ENCODE peak calls at places on chromosomes 16 and 17, in seven cellular contexts. One of them, this sample, is unnamed. For H3K4me1, the result is how much of the 10 kb centered on the place peaks cover.

GRCh38 chr17:49071106-49071505 is 61.5 kb upstream of the B4GALNT2 start:
- DNase-seq in CD8-positive, alpha-beta T cell: no peak
- DNase-seq in heart left ventricle: no peak
- DNase-seq in mesendoderm: no peak
- DNase-seq in breast epithelium: no peak
- DNase-seq in thyroid gland: no peak
- DNase-seq in right atrium auricular region: no peak
- DNase-seq in this sample: no peak

GRCh38 chr16:47519996-47520679 is 59.0 kb downstream of the PHKB start:
- DNase-seq in CD8-positive, alpha-beta T cell: no peak
- DNase-seq in heart left ventricle: no peak
- DNase-seq in mesendoderm: no peak
- DNase-seq in breast epithelium: no peak
- DNase-seq in thyroid gland: no peak
- DNase-seq in right atrium auricular region: no peak
- DNase-seq in this sample: no peak

GRCh38 chr17:61232871-61233270 is 166.8 kb upstream of the TBX2 start:
- DNase-seq in CD8-positive, alpha-beta T cell: no peak
- DNase-seq in heart left ventricle: no peak
- DNase-seq in mesendoderm: peak
- DNase-seq in breast epithelium: no peak
- DNase-seq in thyroid gland: no peak
- DNase-seq in right atrium auricular region: no peak
- DNase-seq in this sample: no peak

GRCh38 chr16:77782694-77783093 is 5.7 kb upstream of the VAT1L start:
- DNase-seq in CD8-positive, alpha-beta T cell: no peak
- DNase-seq in heart left ventricle: no peak
- DNase-seq in mesendoderm: peak
- DNase-seq in breast epithelium: no peak
- DNase-seq in thyroid gland: peak
- DNase-seq in right atrium auricular region: no peak
- DNase-seq in this sample: no peak

GRCh38 chr17:50689956-50690886 is 17.5 kb downstream of the ANKRD40 start:
- DNase-seq in CD8-positive, alpha-beta T cell: no peak
- DNase-seq in heart left ventricle: no peak
- DNase-seq in mesendoderm: peak
- DNase-seq in breast epithelium: no peak
- DNase-seq in thyroid gland: peak
- DNase-seq in right atrium auricular region: no peak
- DNase-seq in this sample: no peak

GRCh38 chr16:55000595-55000994 is 69.9 kb downstream of the IRX5 start:
- DNase-seq in CD8-positive, alpha-beta T cell: no peak
- DNase-seq in heart left ventricle: no peak
- DNase-seq in mesendoderm: no peak
- DNase-seq in breast epithelium: no peak
- DNase-seq in thyroid gland: no peak
- DNase-seq in right atrium auricular region: no peak
- DNase-seq in this sample: no peak

GRCh38 chr16:59665618-59666220 is 931.6 kb upstream of the GOT2 start:
- DNase-seq in CD8-positive, alpha-beta T cell: no peak
- DNase-seq in heart left ventricle: no peak
- DNase-seq in mesendoderm: no peak
- DNase-seq in breast epithelium: no peak
- DNase-seq in thyroid gland: no peak
- DNase-seq in right atrium auricular region: no peak
- DNase-seq in this sample: no peak

GRCh38 chr17:39152134-39152884 is 872 bp upstream of the PLXDC1 start:
- DNase-seq in CD8-positive, alpha-beta T cell: peak
- DNase-seq in heart left ventricle: peak
- DNase-seq in mesendoderm: no peak
- DNase-seq in breast epithelium: no peak
- DNase-seq in thyroid gland: no peak
- DNase-seq in right atrium auricular region: no peak
- DNase-seq in this sample: no peak

GRCh38 chr17:41695954-41696720 is 7.5 kb downstream of the EIF1 start:
- DNase-seq in CD8-positive, alpha-beta T cell: peak
- DNase-seq in heart left ventricle: peak
- DNase-seq in mesendoderm: peak
- DNase-seq in breast epithelium: no peak
- DNase-seq in thyroid gland: peak
- DNase-seq in right atrium auricular region: no peak
- DNase-seq in this sample: no peak

GRCh38 chr16:85759631-85760419 is 8.9 kb upstream of the C16orf74 start:
- DNase-seq in CD8-positive, alpha-beta T cell: no peak
- DNase-seq in heart left ventricle: peak
- DNase-seq in mesendoderm: no peak
- DNase-seq in breast epithelium: no peak
- DNase-seq in thyroid gland: no peak
- DNase-seq in right atrium auricular region: no peak
- DNase-seq in this sample: no peak

GRCh38 chr16:68839831-68840230 is 3.5 kb upstream of the TANGO6 start:
- DNase-seq in CD8-positive, alpha-beta T cell: no peak
- DNase-seq in heart left ventricle: no peak
- DNase-seq in mesendoderm: no peak
- DNase-seq in breast epithelium: no peak
- DNase-seq in thyroid gland: no peak
- DNase-seq in right atrium auricular region: no peak
- DNase-seq in this sample: peak

GRCh38 chr17:60108712-60109111 is 30.0 kb upstream of the HEATR6 start:
- DNase-seq in CD8-positive, alpha-beta T cell: no peak
- DNase-seq in heart left ventricle: no peak
- DNase-seq in mesendoderm: no peak
- DNase-seq in breast epithelium: no peak
- DNase-seq in thyroid gland: no peak
- DNase-seq in right atrium auricular region: no peak
- DNase-seq in this sample: no peak

GRCh38 chr16:48556913-48557351 is 53.0 kb downstream of the N4BP1 start:
- DNase-seq in CD8-positive, alpha-beta T cell: no peak
- DNase-seq in heart left ventricle: no peak
- DNase-seq in mesendoderm: peak
- DNase-seq in breast epithelium: no peak
- DNase-seq in thyroid gland: no peak
- DNase-seq in right atrium auricular region: no peak
- DNase-seq in this sample: no peak

GRCh38 chr17:7836596-7837374 is 2.8 kb downstream of the KDM6B start:
- DNase-seq in CD8-positive, alpha-beta T cell: peak
- DNase-seq in heart left ventricle: peak
- DNase-seq in mesendoderm: peak
- DNase-seq in breast epithelium: peak
- DNase-seq in thyroid gland: peak
- DNase-seq in right atrium auricular region: peak
- DNase-seq in this sample: peak

GRCh38 chr16:16992986-16993783 is 477.6 kb downstream of the XYLT1 start:
- DNase-seq in CD8-positive, alpha-beta T cell: peak
- DNase-seq in heart left ventricle: no peak
- DNase-seq in mesendoderm: no peak
- DNase-seq in breast epithelium: no peak
- DNase-seq in thyroid gland: no peak
- DNase-seq in right atrium auricular region: no peak
- DNase-seq in this sample: no peak

GRCh38 chr17:30323262-30323894 is 10.5 kb downstream of the TMIGD1 start:
- DNase-seq in CD8-positive, alpha-beta T cell: peak
- DNase-seq in heart left ventricle: no peak
- DNase-seq in mesendoderm: no peak
- DNase-seq in breast epithelium: no peak
- DNase-seq in thyroid gland: peak
- DNase-seq in right atrium auricular region: no peak
- DNase-seq in this sample: no peak

GRCh38 chr17:9230346-9230745 is 209.0 kb downstream of the NTN1 start:
- DNase-seq in CD8-positive, alpha-beta T cell: no peak
- DNase-seq in heart left ventricle: no peak
- DNase-seq in mesendoderm: no peak
- DNase-seq in breast epithelium: no peak
- DNase-seq in thyroid gland: no peak
- DNase-seq in right atrium auricular region: no peak
- DNase-seq in this sample: no peak

GRCh38 chr16:23508589-23509440 is 1.5 kb downstream of the GGA2 start:
- DNase-seq in CD8-positive, alpha-beta T cell: no peak
- DNase-seq in heart left ventricle: no peak
- DNase-seq in mesendoderm: peak
- DNase-seq in breast epithelium: no peak
- DNase-seq in thyroid gland: peak
- DNase-seq in right atrium auricular region: peak
- DNase-seq in this sample: no peak

GRCh38 chr16:85905110-85906095 is 6.4 kb downstream of the IRF8 start:
- DNase-seq in CD8-positive, alpha-beta T cell: no peak
- DNase-seq in heart left ventricle: no peak
- DNase-seq in mesendoderm: no peak
- DNase-seq in breast epithelium: no peak
- DNase-seq in thyroid gland: no peak
- DNase-seq in right atrium auricular region: no peak
- DNase-seq in this sample: no peak

DNA sequence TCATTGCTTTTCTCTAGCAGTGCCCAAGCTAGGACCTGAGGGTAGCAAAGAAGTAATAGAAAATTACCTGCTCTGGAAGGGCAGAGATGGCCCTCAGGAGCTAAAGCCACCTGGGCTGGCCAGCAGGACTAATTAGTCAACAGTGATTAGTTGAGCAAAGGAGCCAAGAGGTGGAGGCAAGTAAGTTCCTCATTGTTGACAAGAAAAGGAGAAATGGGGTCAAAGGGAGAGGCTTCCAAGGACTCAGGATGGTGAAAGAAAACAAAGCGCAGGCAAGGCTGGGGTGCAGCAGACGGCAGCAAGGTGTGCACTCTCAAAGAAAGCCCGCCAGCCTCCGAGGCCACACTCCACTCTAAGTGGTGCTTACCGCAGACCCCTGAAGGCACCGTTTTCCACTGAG is 44.6 kb downstream of the CMTM4 start:
- DNase-seq in CD8-positive, alpha-beta T cell: no peak
- DNase-seq in heart left ventricle: no peak
- DNase-seq in mesendoderm: no peak
- DNase-seq in breast epithelium: no peak
- DNase-seq in thyroid gland: no peak
- DNase-seq in right atrium auricular region: no peak
- DNase-seq in this sample: no peak
- H3K4me1 ChIP-seq in CD8-positive, alpha-beta T cell: under half
- H3K4me1 ChIP-seq in heart left ventricle: under half
- H3K4me1 ChIP-seq in mesendoderm: under half
- H3K4me1 ChIP-seq in breast epithelium: under half
- H3K4me1 ChIP-seq in thyroid gland: under half
- H3K4me1 ChIP-seq in right atrium auricular region: under half
- H3K4me1 ChIP-seq in this sample: under half

GRCh38 chr17:4247981-4248388 is 15.8 kb downstream of the ANKFY1 start:
- DNase-seq in CD8-positive, alpha-beta T cell: no peak
- DNase-seq in heart left ventricle: no peak
- DNase-seq in mesendoderm: peak
- DNase-seq in breast epithelium: no peak
- DNase-seq in thyroid gland: no peak
- DNase-seq in right atrium auricular region: no peak
- DNase-seq in this sample: peak
- H3K4me1 ChIP-seq in CD8-positive, alpha-beta T cell: under half
- H3K4me1 ChIP-seq in heart left ventricle: under half
- H3K4me1 ChIP-seq in mesendoderm: under half
- H3K4me1 ChIP-seq in breast epithelium: under half
- H3K4me1 ChIP-seq in thyroid gland: under half
- H3K4me1 ChIP-seq in right atrium auricular region: under half
- H3K4me1 ChIP-seq in this sample: under half

GRCh38 chr16:84728853-84729424 is 29.1 kb downstream of the USP10 start:
- DNase-seq in CD8-positive, alpha-beta T cell: no peak
- DNase-seq in heart left ventricle: no peak
- DNase-seq in mesendoderm: no peak
- DNase-seq in breast epithelium: no peak
- DNase-seq in thyroid gland: no peak
- DNase-seq in right atrium auricular region: no peak
- DNase-seq in this sample: no peak

GRCh38 chr16:84726079-84726669 is 26.4 kb downstream of the USP10 start:
- DNase-seq in CD8-positive, alpha-beta T cell: peak
- DNase-seq in heart left ventricle: peak
- DNase-seq in mesendoderm: peak
- DNase-seq in breast epithelium: peak
- DNase-seq in thyroid gland: peak
- DNase-seq in right atrium auricular region: peak
- DNase-seq in this sample: peak

GRCh38 chr16:84724619-84725307 is 25.0 kb downstream of the USP10 start:
- DNase-seq in CD8-positive, alpha-beta T cell: no peak
- DNase-seq in heart left ventricle: no peak
- DNase-seq in mesendoderm: no peak
- DNase-seq in breast epithelium: no peak
- DNase-seq in thyroid gland: no peak
- DNase-seq in right atrium auricular region: no peak
- DNase-seq in this sample: no peak

GRCh38 chr16:84726670-84727467 is 27.1 kb downstream of the USP10 start:
- DNase-seq in CD8-positive, alpha-beta T cell: no peak
- DNase-seq in heart left ventricle: peak
- DNase-seq in mesendoderm: no peak
- DNase-seq in breast epithelium: no peak
- DNase-seq in thyroid gland: no peak
- DNase-seq in right atrium auricular region: no peak
- DNase-seq in this sample: no peak

DNA sequence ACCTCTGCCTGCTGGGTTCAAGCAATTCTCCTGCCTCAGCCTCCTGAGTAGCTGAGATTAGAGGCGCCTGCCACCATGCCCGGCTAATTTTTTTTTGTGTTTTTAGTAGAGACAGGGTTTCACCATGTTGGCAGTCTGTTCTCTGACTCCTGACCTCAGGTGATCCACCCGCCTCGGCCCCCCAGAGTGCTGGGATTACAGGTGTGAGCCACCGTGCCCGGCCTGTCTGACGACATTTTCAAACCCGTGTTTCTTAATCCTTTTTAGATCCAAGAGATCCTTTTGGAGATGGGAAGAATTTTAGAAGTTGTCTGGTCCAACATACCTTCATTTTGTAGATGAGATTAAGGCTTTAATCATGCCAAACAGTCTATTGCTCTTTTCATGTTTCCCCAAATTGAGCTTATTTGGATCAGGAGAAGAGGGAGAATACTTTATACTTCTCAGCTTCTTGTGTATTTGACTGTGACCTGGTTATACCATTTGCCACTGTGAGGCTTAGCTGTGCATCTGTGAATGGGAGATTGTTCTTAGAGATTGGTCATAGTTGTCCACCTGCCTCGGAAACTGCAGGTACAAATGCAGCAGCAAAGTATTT is 25.8 kb downstream of the USP10 start:
- DNase-seq in CD8-positive, alpha-beta T cell: no peak
- DNase-seq in heart left ventricle: no peak
- DNase-seq in mesendoderm: peak
- DNase-seq in breast epithelium: no peak
- DNase-seq in thyroid gland: no peak
- DNase-seq in right atrium auricular region: no peak
- DNase-seq in this sample: no peak
- H3K4me1 ChIP-seq in CD8-positive, alpha-beta T cell: under half
- H3K4me1 ChIP-seq in heart left ventricle: under half
- H3K4me1 ChIP-seq in mesendoderm: under half
- H3K4me1 ChIP-seq in breast epithelium: under half
- H3K4me1 ChIP-seq in thyroid gland: under half
- H3K4me1 ChIP-seq in right atrium auricular region: half or more
- H3K4me1 ChIP-seq in this sample: under half

DNA sequence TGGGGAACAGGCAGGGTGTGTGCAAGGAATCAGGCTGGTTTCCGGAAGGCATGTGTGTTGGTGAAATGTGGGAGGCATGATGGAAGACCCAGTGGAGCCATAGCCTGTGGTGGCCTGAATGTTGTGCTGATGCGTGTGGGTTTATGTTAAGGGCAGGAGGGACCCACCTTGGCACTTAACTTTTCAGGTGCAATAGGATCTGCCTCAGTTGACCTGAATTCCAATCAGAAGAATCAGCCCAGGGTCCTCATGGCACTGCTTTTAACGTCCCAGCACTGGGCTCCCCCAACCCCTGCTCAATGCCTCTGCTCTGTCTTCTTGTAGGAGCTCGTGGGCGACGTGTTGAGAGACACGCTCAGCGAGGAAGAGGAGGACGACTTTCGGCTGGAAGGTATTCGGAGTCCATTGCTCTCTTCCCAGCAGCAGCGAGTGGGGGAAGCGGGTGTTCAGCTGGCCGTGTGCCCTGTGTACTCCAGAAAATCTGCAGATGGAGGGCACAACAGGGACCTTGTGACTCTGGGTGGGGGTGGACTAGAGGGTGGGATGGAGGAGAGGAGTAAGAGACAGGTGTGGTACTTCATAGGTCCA is 59.9 kb downstream of the NKD1 start:
- DNase-seq in CD8-positive, alpha-beta T cell: no peak
- DNase-seq in heart left ventricle: no peak
- DNase-seq in mesendoderm: no peak
- DNase-seq in breast epithelium: no peak
- DNase-seq in thyroid gland: no peak
- DNase-seq in right atrium auricular region: no peak
- DNase-seq in this sample: no peak
- H3K4me1 ChIP-seq in CD8-positive, alpha-beta T cell: under half
- H3K4me1 ChIP-seq in heart left ventricle: under half
- H3K4me1 ChIP-seq in mesendoderm: under half
- H3K4me1 ChIP-seq in breast epithelium: under half
- H3K4me1 ChIP-seq in thyroid gland: under half
- H3K4me1 ChIP-seq in right atrium auricular region: under half
- H3K4me1 ChIP-seq in this sample: under half